ENCODE peak calls at places on chromosomes 3 and 15, in seven cellular contexts. S, H, P, Q, Z, Y and U are unnamed samples.

GRCh38 chr15:68380456-68380855 is 51.5 kb downstream of the ITGA11 start:
- DNase-seq in Z (peak), Q (no peak), P (no peak), S (peak), Y (peak), H (no peak), U (no peak)

GRCh38 chr15:71649894-71650293 is 160.5 kb upstream of the NR2E3 start:
- DNase-seq in P (no peak), Y (no peak), Q (no peak), Z (peak), H (no peak), S (no peak), U (peak)

GRCh38 chr3:143693506-143693905 is 154.8 kb downstream of the SLC9A9 start:
- DNase-seq in Z (no peak), P (no peak), H (no peak), Q (no peak), S (no peak), Y (no peak), U (no peak)

GRCh38 chr15:39969871-39970270 is 36.0 kb downstream of the EIF2AK4 start:
- DNase-seq in H (peak), S (peak), Y (peak), Z (no peak), Q (no peak), P (no peak), U (peak)

GRCh38 chr15:101246824-101247745 is 4.8 kb downstream of the CHSY1 start:
- DNase-seq in P (no peak), Z (no peak), S (no peak), Q (no peak), Y (no peak), H (no peak), U (no peak)

GRCh38 chr3:62095756-62096155 is 277.6 kb downstream of the FEZF2 start:
- DNase-seq in Z (no peak), H (no peak), Y (no peak), Q (no peak), P (no peak), S (no peak), U (no peak)

GRCh38 chr3:173009410-173009809 is 131.6 kb downstream of the SPATA16 start:
- DNase-seq in H (no peak), Z (no peak), S (no peak), P (no peak), Y (no peak), Q (no peak), U (no peak)

GRCh38 chr3:59438492-59438891 is 388.7 kb upstream of the CFAP20DC start:
- DNase-seq in Z (no peak), P (no peak), Y (no peak), Q (no peak), S (no peak), H (no peak), U (no peak)

GRCh38 chr15:53962646-53963561 is 15.3 kb upstream of the UNC13C start:
- DNase-seq in H (peak), S (no peak), Y (no peak), Z (no peak), Q (peak), P (peak), U (peak)

GRCh38 chr3:21826416-21826815 is 75.4 kb upstream of the ZNF385D start:
- DNase-seq in Y (no peak), H (no peak), S (no peak), Z (no peak), P (no peak), Q (no peak), U (no peak)

GRCh38 chr15:23869391-23869790 is 182.3 kb upstream of the NDN start:
- DNase-seq in Y (peak), H (peak), P (no peak), S (peak), Q (peak), Z (no peak), U (peak)
- H3K4me3 ChIP-seq in Y (peak), H (peak), P (no peak), S (peak), Q (peak), Z (peak), U (no peak)

GRCh38 chr15:98548172-98548971 is 100.0 kb upstream of the IGF1R start:
- DNase-seq in P (peak), S (peak), Y (peak), Z (peak), H (peak), Q (peak), U (peak)
- H3K27ac ChIP-seq in P (peak), S (no peak), Y (peak), Z (peak), H (peak), Q (peak), U (peak)

GRCh38 chr15:50114381-50114780 is 4.7 kb downstream of the ATP8B4 start:
- DNase-seq in S (peak), Q (no peak), P (no peak), Y (no peak), Z (no peak), H (no peak), U (no peak)

GRCh38 chr15:50109086-50109987 is 9.7 kb downstream of the ATP8B4 start:
- DNase-seq in S (no peak), Y (no peak), H (no peak), Z (no peak), Q (peak), P (peak), U (no peak)

GRCh38 chr15:50116477-50116876 is 2.6 kb downstream of the ATP8B4 start:
- DNase-seq in Z (no peak), Y (no peak), P (no peak), S (no peak), Q (peak), H (no peak), U (peak)

GRCh38 chr15:50112488-50113186 is 6.4 kb downstream of the ATP8B4 start:
- DNase-seq in S (peak), Z (no peak), P (no peak), Q (no peak), Y (no peak), H (no peak), U (no peak)

GRCh38 chr15:50113187-50113505 is 5.9 kb downstream of the ATP8B4 start:
- DNase-seq in H (no peak), P (no peak), Z (no peak), Y (no peak), Q (no peak), S (no peak), U (no peak)
- H3K4me3 ChIP-seq in H (peak), P (no peak), Z (peak), Y (no peak), Q (no peak), S (peak), U (no peak)

DNA sequence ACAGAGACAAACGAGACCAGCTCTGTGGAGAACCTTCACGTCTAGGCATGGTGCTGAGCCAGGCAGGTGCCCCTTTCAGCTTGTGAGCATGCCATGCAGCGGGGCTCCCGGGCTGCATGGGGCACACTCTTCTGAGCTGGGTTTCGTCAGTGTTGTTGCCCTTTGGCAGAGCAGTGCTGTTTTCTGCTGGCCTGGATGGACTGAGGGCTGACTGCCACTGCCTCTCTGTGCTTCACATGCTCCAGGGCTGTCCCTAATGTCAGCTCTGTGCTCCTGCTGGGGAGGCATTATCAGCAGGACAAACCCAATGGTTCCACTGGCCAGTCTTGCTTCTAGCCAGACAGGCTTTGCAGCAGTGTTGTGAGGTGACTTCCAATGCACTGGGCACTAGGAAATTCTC is 9.5 kb downstream of the GASK1A start:
- DNase-seq in Q (no peak), Z (no peak), S (no peak), Y (no peak), H (no peak), P (no peak), U (no peak)
- H3K27ac ChIP-seq in Q (no peak), Z (no peak), S (no peak), Y (no peak), H (no peak), P (no peak), U (no peak)

DNA sequence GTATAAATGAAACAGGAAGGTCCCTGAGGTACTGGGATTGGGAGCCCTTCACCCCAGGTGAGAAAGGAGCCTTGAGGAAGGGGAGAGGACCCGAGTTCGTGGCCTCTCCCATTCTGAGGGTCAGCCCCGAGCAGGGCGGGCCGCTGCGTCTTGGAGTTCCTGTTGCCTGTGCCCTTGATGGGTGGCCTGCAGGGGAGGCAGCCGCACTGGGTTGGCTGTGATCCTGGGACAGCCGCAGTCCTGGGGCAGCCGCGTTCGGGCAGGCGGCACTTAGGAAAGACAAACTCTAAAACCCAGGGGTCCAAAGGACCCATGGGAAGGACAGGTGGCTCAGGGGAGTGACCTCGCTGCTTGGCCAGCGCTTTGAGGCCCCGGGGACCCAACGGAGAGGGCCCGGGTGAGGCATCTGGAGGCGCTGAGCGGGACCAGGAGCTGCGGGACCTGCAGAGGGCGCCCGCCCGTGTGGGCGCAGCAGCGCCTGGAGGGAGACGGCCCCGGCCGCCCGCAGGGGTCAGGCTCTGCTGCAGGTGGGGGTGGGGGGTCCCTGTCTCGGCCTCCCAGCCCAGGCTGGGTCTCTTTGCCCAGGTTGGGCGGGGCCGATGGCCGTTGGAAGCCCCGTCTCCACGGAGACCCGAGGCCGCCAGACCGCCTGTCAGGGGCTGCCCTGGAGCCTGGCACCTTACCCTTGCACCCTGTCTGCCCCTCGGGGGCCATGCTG is 65.1 kb downstream of the HMCES start:
- DNase-seq in Q (peak), Y (no peak), H (peak), S (peak), P (no peak), Z (no peak), U (peak)
- H3K4me3 ChIP-seq in Q (no peak), Y (no peak), H (peak), S (peak), P (no peak), Z (peak), U (peak)

GRCh38 chr3:154086286-154086685 is 34.9 kb upstream of the ARHGEF26 start:
- DNase-seq in Q (no peak), H (no peak), Z (no peak), Y (no peak), P (no peak), S (no peak), U (no peak)

GRCh38 chr3:154085799-154086198 is 35.4 kb upstream of the ARHGEF26 start:
- DNase-seq in Y (no peak), P (no peak), Z (no peak), Q (no peak), H (no peak), S (no peak), U (no peak)

GRCh38 chr3:154090116-154090420 is 31.1 kb upstream of the ARHGEF26 start:
- DNase-seq in H (no peak), Y (no peak), Q (no peak), Z (no peak), S (no peak), P (no peak), U (no peak)

GRCh38 chr3:154089416-154090115 is 31.6 kb upstream of the ARHGEF26 start:
- DNase-seq in Y (no peak), H (no peak), P (peak), Q (no peak), S (no peak), Z (no peak), U (no peak)
- H3K27ac ChIP-seq in Y (no peak), H (no peak), P (peak), Q (no peak), S (no peak), Z (no peak), U (no peak)

GRCh38 chr3:134522541-134522940 is 36.7 kb downstream of the CEP63 start:
- DNase-seq in Y (no peak), Z (no peak), S (no peak), Q (no peak), P (no peak), H (no peak), U (no peak)

GRCh38 chr3:134516905-134517304 is 31.0 kb downstream of the CEP63 start:
- DNase-seq in Z (no peak), P (no peak), Q (no peak), S (no peak), Y (no peak), H (no peak), U (no peak)

DNA sequence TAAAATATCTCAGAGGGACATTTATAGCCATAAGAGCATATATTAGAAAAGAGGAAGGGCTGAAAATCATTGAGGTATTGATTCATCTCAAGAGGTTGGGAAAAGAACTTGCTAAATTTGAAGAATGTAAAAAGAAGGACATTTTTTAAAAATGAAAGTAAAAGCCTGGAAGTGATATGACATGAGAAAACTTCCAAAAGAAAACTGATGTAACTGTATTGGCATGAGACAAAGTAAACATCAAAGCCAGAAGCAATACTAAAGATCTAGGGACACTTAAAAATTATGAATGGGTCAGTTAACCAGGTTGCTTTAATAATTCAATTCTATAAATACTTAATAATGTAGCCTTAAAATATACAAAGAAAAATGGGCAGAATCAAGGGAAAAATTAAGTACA is 31.9 kb downstream of the CEP63 start:
- DNase-seq in S (no peak), Y (no peak), Q (no peak), H (no peak), Z (no peak), P (no peak), U (no peak)
- H3K4me3 ChIP-seq in S (peak), Y (no peak), Q (no peak), H (no peak), Z (no peak), P (no peak), U (no peak)

DNA sequence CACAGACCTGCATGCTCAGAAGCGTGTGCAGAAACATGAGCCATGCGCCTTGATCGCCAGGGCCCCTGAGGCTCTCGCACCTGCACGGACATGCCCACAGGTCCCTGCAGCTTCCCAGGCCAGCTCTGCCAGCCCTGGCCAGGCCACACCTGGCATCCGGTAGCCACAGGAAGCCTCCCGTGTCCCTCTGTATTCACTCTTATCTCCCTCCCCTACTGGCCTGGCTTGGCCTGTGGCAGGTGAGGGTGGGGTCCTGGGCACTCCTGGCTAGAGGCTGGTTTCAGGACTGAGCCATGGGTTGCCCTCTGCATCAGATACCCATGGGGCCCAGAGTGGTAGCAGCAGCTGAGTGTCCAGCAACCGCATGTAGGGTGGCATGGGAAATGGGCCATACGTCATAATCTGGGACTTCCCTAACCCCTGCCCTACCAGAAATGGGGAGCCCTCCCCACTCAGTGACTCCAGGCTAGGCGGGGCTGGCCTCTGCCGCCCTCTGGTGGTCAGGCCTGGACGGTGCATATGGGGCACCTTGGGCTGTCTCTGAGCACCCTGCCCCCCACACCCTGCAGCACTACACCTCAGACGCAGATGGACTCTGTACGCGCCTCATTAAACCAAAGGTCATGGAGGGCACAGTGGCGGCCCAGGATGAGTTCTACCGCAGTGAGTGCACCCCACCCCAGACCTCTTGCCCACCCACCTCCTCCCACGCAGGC is 12.6 kb upstream of the LMAN1L start:
- DNase-seq in P (peak), H (peak), S (peak), Z (no peak), Q (peak), Y (peak), U (peak)
- H3K27ac ChIP-seq in P (peak), H (peak), S (no peak), Z (no peak), Q (no peak), Y (peak), U (peak)

GRCh38 chr3:71465371-71466007 is 118.0 kb downstream of the FOXP1 start:
- DNase-seq in H (no peak), Q (no peak), Z (peak), Y (no peak), S (no peak), P (no peak), U (no peak)

GRCh38 chr3:71469131-71469430 is 114.4 kb downstream of the FOXP1 start:
- DNase-seq in S (no peak), Z (no peak), Q (no peak), Y (no peak), H (no peak), P (no peak), U (no peak)

GRCh38 chr3:71464613-71465012 is 118.9 kb downstream of the FOXP1 start:
- DNase-seq in S (no peak), H (no peak), Y (no peak), Z (peak), P (no peak), Q (no peak), U (no peak)

GRCh38 chr3:71468311-71469130 is 115.0 kb downstream of the FOXP1 start:
- DNase-seq in Q (no peak), Y (no peak), S (peak), P (no peak), Z (no peak), H (no peak), U (no peak)

GRCh38 chr3:71466483-71466882 is 117.0 kb downstream of the FOXP1 start:
- DNase-seq in Y (peak), H (no peak), P (no peak), Q (no peak), S (peak), Z (peak), U (peak)
- H3K4me3 ChIP-seq in Y (no peak), H (no peak), P (no peak), Q (no peak), S (no peak), Z (no peak), U (no peak)